ENCODE peak calls at places on chromosomes 13 and 19, in seven cellular contexts. X, P, J, W, H, U and V are unnamed samples.

GRCh38 chr19:3029070-3029923 is at the start of gene TLE2:
- DNase-seq in W (no peak), U (peak), X (no peak), P (peak), H (no peak), J (peak), V (no peak)

GRCh38 chr13:73018336-73018735 is 40.5 kb upstream of the KLF5 start:
- DNase-seq in P (no peak), J (no peak), H (no peak), U (no peak), W (no peak), X (no peak), V (no peak)

GRCh38 chr13:23695711-23696512 is 125.7 kb downstream of the TNFRSF19 start:
- DNase-seq in J (no peak), X (no peak), U (no peak), H (no peak), P (no peak), W (no peak), V (no peak)

GRCh38 chr13:103188688-103189326 is 122.6 kb upstream of the SLC10A2 start:
- DNase-seq in X (no peak), W (peak), P (peak), H (no peak), U (peak), J (no peak), V (no peak)

GRCh38 chr19:18590273-18591272 is 2.0 kb downstream of the REX1BD start:
- DNase-seq in P (peak), W (peak), U (peak), H (no peak), X (no peak), J (no peak), V (no peak)

GRCh38 chr19:7734220-7735203 is 2.6 kb upstream of the CLEC4G start:
- DNase-seq in X (no peak), P (no peak), J (no peak), U (no peak), W (peak), H (no peak), V (no peak)

GRCh38 chr13:50422181-50423148 is 407.2 kb downstream of the KCNRG start:
- DNase-seq in U (no peak), P (no peak), W (no peak), H (no peak), X (no peak), J (no peak), V (no peak)

GRCh38 chr13:111046590-111047141 is 68.4 kb upstream of the ARHGEF7 start:
- DNase-seq in W (peak), P (no peak), H (no peak), U (no peak), X (no peak), J (no peak), V (no peak)

GRCh38 chr19:16541526-16542044 is 652 bp downstream of the CHERP start:
- DNase-seq in J (no peak), W (peak), P (peak), H (no peak), X (no peak), U (peak), V (no peak)

GRCh38 chr19:29610213-29610573 is 4.1 kb downstream of the POP4 start:
- DNase-seq in H (no peak), W (no peak), P (no peak), U (no peak), J (no peak), X (no peak), V (no peak)

GRCh38 chr19:19232231-19232630 is 20.5 kb downstream of the NCAN start:
- DNase-seq in P (no peak), U (no peak), H (no peak), X (no peak), J (no peak), W (no peak), V (no peak)

GRCh38 chr13:73585236-73585635 is 526.4 kb downstream of the KLF5 start:
- DNase-seq in P (no peak), U (no peak), X (no peak), H (no peak), W (no peak), J (no peak), V (no peak)

GRCh38 chr13:62234780-62235530 is 819.3 kb upstream of the PCDH20 start:
- DNase-seq in P (no peak), H (no peak), J (no peak), U (no peak), X (no peak), W (no peak), V (no peak)

GRCh38 chr19:47157455-47158321 is 27.1 kb downstream of the SAE1 start:
- DNase-seq in P (no peak), H (peak), J (peak), U (peak), W (peak), X (no peak), V (no peak)

GRCh38 chr13:36431204-36432105 is 840 bp upstream of the CCNA1 start:
- DNase-seq in X (no peak), H (no peak), P (peak), J (no peak), W (no peak), U (peak), V (no peak)

GRCh38 chr19:23996549-23996948 is 81.9 kb downstream of the ZNF726 start:
- DNase-seq in H (no peak), X (no peak), U (no peak), P (no peak), J (no peak), W (no peak), V (no peak)

GRCh38 chr19:46232468-46232867 is 2.9 kb downstream of the IGFL1 start:
- DNase-seq in X (no peak), J (no peak), W (no peak), U (no peak), P (no peak), H (no peak), V (no peak)